ENCODE peak calls at places on chromosome 3, in four cellular contexts. H is neural progenitor cell, X is PC-3, E is hepatocyte. Y is an unnamed sample.

GRCh38 chr3:69051796-69052566 is at the start of gene TMF1:
- DNase-seq in E (peak), H (peak), X (peak), Y (peak)

GRCh38 chr3:72022027-72022426 is 237.1 kb upstream of the PROK2 start:
- DNase-seq in H (no peak), E (no peak), X (no peak), Y (no peak)

GRCh38 chr3:36494461-36495109 is 114.3 kb downstream of the STAC start:
- DNase-seq in H (no peak), X (no peak), E (peak), Y (no peak)

GRCh38 chr3:33488246-33488645 is 48.0 kb upstream of the UBP1 start:
- DNase-seq in X (no peak), E (no peak), H (no peak), Y (no peak)

GRCh38 chr3:172148269-172148668 is 108.9 kb downstream of the FNDC3B start:
- DNase-seq in X (peak), H (no peak), E (no peak), Y (no peak)

GRCh38 chr3:42180901-42181300 is 85.1 kb downstream of the CCK start:
- DNase-seq in X (peak), E (no peak), H (no peak), Y (no peak)

GRCh38 chr3:135077186-135077585 is 282.1 kb downstream of the EPHB1 start:
- DNase-seq in H (no peak), E (no peak), X (no peak), Y (no peak)

GRCh38 chr3:46442591-46443530 is 21.8 kb downstream of the LTF start:
- DNase-seq in E (peak), H (peak), X (no peak), Y (no peak)

GRCh38 chr3:77420316-77420715 is 380.4 kb downstream of the ROBO2 start:
- DNase-seq in X (no peak), E (no peak), H (no peak), Y (no peak)
- TF ChIP-seq EZH2phosphoT487 in X (no peak), E (no peak), H (no peak), Y (no peak)

GRCh38 chr3:171000281-171000680 is 26.2 kb downstream of the SLC2A2 start:
- DNase-seq in H (no peak), E (no peak), X (no peak), Y (no peak)

GRCh38 chr3:171001250-171001893 is 25.1 kb downstream of the SLC2A2 start:
- DNase-seq in E (no peak), X (no peak), H (no peak), Y (no peak)

GRCh38 chr3:171001957-171002694 is 24.4 kb downstream of the SLC2A2 start:
- DNase-seq in H (no peak), X (peak), E (peak), Y (no peak)

GRCh38 chr3:170997966-170998913 is 28.3 kb downstream of the SLC2A2 start:
- DNase-seq in X (no peak), E (peak), H (no peak), Y (no peak)

GRCh38 chr3:170999737-171000242 is 26.7 kb downstream of the SLC2A2 start:
- DNase-seq in X (peak), E (peak), H (no peak), Y (no peak)
- TF ChIP-seq EZH2phosphoT487 in X (no peak), E (no peak), H (no peak), Y (no peak)

DNA sequence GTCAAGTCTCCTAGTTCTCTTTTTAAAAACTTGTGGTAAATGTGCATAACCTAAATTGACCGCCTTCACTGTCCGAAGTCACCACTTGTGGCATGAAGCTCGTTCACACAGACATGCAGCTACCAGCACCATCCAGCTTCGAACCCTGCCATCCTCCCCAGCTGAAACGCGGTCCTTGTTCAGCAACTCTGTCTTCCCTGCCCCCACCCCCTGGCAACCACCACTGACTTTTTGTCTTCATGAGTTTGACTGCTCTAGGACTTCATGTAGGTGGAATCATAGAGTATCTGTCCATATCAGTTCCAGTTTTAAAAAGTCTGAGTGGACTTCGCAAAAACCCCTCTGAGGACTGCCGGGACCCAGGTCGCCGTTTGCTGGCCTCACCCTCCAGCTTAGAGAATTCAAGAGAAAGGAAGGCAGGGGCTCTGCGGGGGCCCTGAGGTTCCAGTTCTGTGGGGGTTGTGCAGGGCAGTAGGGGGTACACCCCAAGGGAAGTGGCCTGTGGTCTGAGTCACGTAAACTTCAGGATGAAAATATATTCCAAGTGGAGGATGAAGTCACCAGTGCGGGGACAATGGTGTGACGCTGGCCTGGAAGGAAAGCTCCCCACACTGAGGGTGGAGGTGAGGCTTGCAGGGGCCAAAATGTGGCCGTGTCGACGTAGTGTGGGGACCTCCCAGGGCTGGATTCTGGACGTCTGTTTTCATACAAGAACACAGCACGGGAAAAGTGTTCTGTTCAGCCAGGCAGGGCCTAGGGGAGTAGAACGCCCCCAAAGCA is 67.6 kb downstream of the ABTB1 start:
- DNase-seq in X (no peak), E (no peak), H (no peak), Y (no peak)
- TF ChIP-seq EZH2phosphoT487 in X (no peak), E (no peak), H (no peak), Y (no peak)

GRCh38 chr3:122496529-122496928 is 18.2 kb downstream of the KPNA1 start:
- DNase-seq in H (no peak), E (no peak), X (no peak), Y (no peak)
- TF ChIP-seq EZH2phosphoT487 in H (no peak), E (no peak), X (no peak), Y (no peak)

DNA sequence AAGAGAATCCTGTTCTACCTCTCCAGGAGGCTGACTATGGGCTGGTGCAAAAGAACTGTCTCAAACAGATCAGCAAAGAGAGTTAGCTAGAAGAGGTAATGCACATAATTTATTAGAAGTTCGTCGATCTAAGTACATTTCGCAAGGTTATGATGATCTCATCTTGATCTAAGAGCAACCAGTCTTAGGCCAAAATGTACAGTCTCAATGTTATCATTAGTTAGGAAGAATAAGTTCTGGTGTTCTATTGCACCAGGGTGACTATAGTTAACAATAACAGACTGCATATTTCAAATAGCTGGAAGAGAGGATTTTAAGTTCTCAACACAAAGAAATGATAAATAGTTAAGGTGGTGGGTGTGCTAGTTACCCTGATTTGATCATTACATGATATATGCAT is 193.2 kb downstream of the SHOX2 start:
- DNase-seq in X (no peak), E (no peak), H (no peak), Y (no peak)
- TF ChIP-seq EZH2phosphoT487 in X (no peak), E (no peak), H (no peak), Y (no peak)

DNA sequence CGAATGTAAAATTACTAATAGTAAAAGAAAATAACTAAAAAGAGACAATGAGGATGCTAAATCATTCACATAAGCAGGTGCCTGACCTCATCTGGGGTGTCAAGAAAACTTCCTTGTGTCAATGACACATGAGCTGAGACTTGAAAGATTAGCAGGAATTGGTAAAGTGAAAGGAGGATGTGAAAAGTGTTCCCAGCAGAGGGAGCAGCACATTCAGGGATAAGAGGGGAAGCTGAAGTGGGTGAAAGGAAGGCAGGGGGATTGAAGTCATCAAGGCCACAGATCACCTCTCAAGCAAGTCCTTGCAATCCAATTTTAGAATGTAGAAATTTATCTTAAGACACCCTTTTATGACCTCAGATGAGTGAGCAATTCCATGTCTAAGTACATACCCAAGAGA is 60.2 kb upstream of the ACP3 start:
- DNase-seq in E (peak), H (peak), X (peak), Y (peak)
- TF ChIP-seq EZH2phosphoT487 in E (no peak), H (no peak), X (no peak), Y (no peak)

GRCh38 chr3:107110596-107111305 is 266.5 kb upstream of the CCDC54 start:
- DNase-seq in X (no peak), E (no peak), H (no peak), Y (no peak)
- TF ChIP-seq EZH2phosphoT487 in X (no peak), E (no peak), H (no peak), Y (no peak)